ENCODE peak calls at places on chromosomes 12 and 14, in six cellular contexts. B is heart right ventricle, K is glomerular endothelial cell, U is NCI-H345, D is mammary epithelial cell, P is EL. Z is an unnamed sample.

GRCh38 chr12:70876952-70877351 is 43.6 kb downstream of the PTPRR start:
- DNase-seq in P (peak; percentile 18), D (peak; percentile 75), K (no peak), B (no peak), U (no peak), Z (peak; percentile 83)

GRCh38 chr14:90720336-90720735 is 95.9 kb downstream of the TTC7B start:
- DNase-seq in B (no peak), P (no peak), U (no peak), D (no peak), K (no peak), Z (no peak)

GRCh38 chr12:46898152-46898931 is 72.5 kb upstream of the SLC38A4 start:
- DNase-seq in D (no peak), K (no peak), B (no peak), P (no peak), U (no peak), Z (no peak)

GRCh38 chr14:104172349-104172748 is 34.0 kb downstream of the KIF26A start:
- DNase-seq in B (no peak), U (no peak), P (no peak), K (no peak), D (no peak), Z (no peak)

GRCh38 chr12:3047961-3048360 is 29.2 kb upstream of the TSPAN9 start:
- DNase-seq in P (no peak), K (no peak), B (no peak), D (no peak), U (no peak), Z (no peak)

GRCh38 chr14:64501326-64502171 is 2.1 kb downstream of the ZBTB25 start:
- DNase-seq in D (peak; percentile 76), P (peak; percentile 89), U (no peak), K (no peak), B (peak; percentile 38), Z (peak; percentile 97)

GRCh38 chr12:128365831-128366231 is 98.9 kb downstream of the TMEM132C start:
- DNase-seq in U (no peak), K (no peak), D (no peak), B (no peak), P (no peak), Z (no peak)

GRCh38 chr14:79018846-79019245 is 848.7 kb downstream of the NRXN3 start:
- DNase-seq in K (no peak), U (no peak), D (peak; percentile 47), B (no peak), P (peak; percentile 70), Z (peak; percentile 80)

GRCh38 chr12:12032771-12033588 is 37.8 kb upstream of the BCL2L14 start:
- DNase-seq in K (peak; percentile 88), B (peak; percentile 31), P (peak; percentile 78), D (peak; percentile 72), U (peak; percentile 80), Z (peak; percentile 56)

GRCh38 chr14:61088081-61088480 is 107.0 kb downstream of the SLC38A6 start:
- DNase-seq in P (no peak), U (no peak), K (no peak), D (no peak), B (no peak), Z (no peak)

GRCh38 chr12:6961278-6961694 is 9.2 kb downstream of the PHB2 start:
- DNase-seq in P (peak; percentile 55), D (peak; percentile 73), K (no peak), U (no peak), B (peak; percentile 66), Z (peak; percentile 39)

GRCh38 chr12:8609061-8609570 is 3.5 kb downstream of the AICDA start:
- DNase-seq in U (peak; percentile 30), B (no peak), K (peak; percentile 16), D (peak; percentile 19), P (peak; percentile 41), Z (peak; percentile 17)

GRCh38 chr14:87102979-87103378 is 890.0 kb downstream of the GALC start:
- DNase-seq in D (no peak), P (no peak), U (no peak), B (no peak), K (no peak), Z (no peak)

GRCh38 chr12:32920506-32921085 is 24.0 kb upstream of the PKP2 start:
- DNase-seq in U (no peak), P (no peak), B (no peak), D (peak; percentile 67), K (no peak), Z (peak; percentile 41)

GRCh38 chr14:55389330-55389729 is 22.3 kb downstream of the ATG14 start:
- DNase-seq in U (no peak), B (no peak), D (no peak), K (no peak), P (peak; percentile 79), Z (peak; percentile 35)

GRCh38 chr14:99258341-99258781 is 13.6 kb downstream of the BCL11B start:
- DNase-seq in U (no peak), B (no peak), K (no peak), P (no peak), D (no peak), Z (no peak)

GRCh38 chr12:104285740-104286537 is 17.6 kb upstream of the EID3 start:
- DNase-seq in U (peak; percentile 24), D (peak; percentile 89), P (no peak), B (no peak), K (no peak), Z (peak; percentile 62)

GRCh38 chr12:40146800-40147797 is 41.2 kb upstream of the SLC2A13 start:
- DNase-seq in U (peak; percentile 8), B (no peak), K (no peak), P (no peak), D (no peak), Z (no peak)

GRCh38 chr14:105393151-105393550 is 5.2 kb upstream of the TEX22 start:
- DNase-seq in U (no peak), K (no peak), P (no peak), B (no peak), D (no peak), Z (no peak)

GRCh38 chr14:95463173-95463901 is 53.1 kb downstream of the SYNE3 start:
- DNase-seq in U (peak; percentile 98), D (no peak), P (no peak), K (no peak), B (no peak), Z (peak; percentile 52)

GRCh38 chr14:77562681-77563080 is 53.8 kb downstream of the SPTLC2 start:
- DNase-seq in U (no peak), K (no peak), P (peak; percentile 84), D (no peak), B (no peak), Z (no peak)

GRCh38 chr14:23335623-23336022 is 14.4 kb downstream of the PABPN1 start:
- DNase-seq in P (no peak), D (no peak), B (no peak), U (no peak), K (no peak), Z (no peak)

GRCh38 chr14:63229330-63230059 is 25.3 kb downstream of the RHOJ start:
- DNase-seq in P (no peak), K (peak; percentile 54), D (no peak), B (peak; percentile 16), U (no peak), Z (no peak)

GRCh38 chr14:101069666-101070362 is 166.3 kb upstream of the RTL1 start:
- DNase-seq in U (no peak), K (no peak), D (no peak), P (no peak), B (no peak), Z (no peak)

GRCh38 chr12:87121908-87122307 is 865.7 kb upstream of the MGAT4C start:
- DNase-seq in B (no peak), D (no peak), P (no peak), K (no peak), U (no peak), Z (no peak)

GRCh38 chr12:53806689-53807088 is 54.9 kb upstream of the CISTR start:
- DNase-seq in P (peak; percentile 34), B (no peak), U (no peak), D (peak; percentile 39), K (no peak), Z (no peak)

GRCh38 chr12:124822218-124822617 is 41.4 kb downstream of the SCARB1 start:
- DNase-seq in B (no peak), D (no peak), U (no peak), P (no peak), K (no peak), Z (no peak)

GRCh38 chr12:72075401-72075800 is 136.8 kb downstream of the TPH2 start:
- DNase-seq in B (no peak), P (no peak), U (no peak), D (no peak), K (no peak), Z (no peak)

GRCh38 chr12:49089831-49090773 is 4.5 kb downstream of the DHH start:
- DNase-seq in D (peak; percentile 42), B (peak; percentile 40), P (peak; percentile 68), K (no peak), U (no peak), Z (no peak)

Z was measured in NCI-H226.